ENCODE peak calls at places on chromosomes 11 and 22, in four cellular contexts. T is GM12878, P is SK-N-SH, Q is HepG2. C is an unnamed sample.

GRCh38 chr22:36743011-36743410 is 32.9 kb downstream of the IFT27 start:
- DNase-seq in T (no peak), P (no peak), Q (no peak), C (no peak)

GRCh38 chr11:125874556-125875124 is 12.8 kb upstream of the HYLS1 start:
- DNase-seq in T (no peak), P (peak; percentile 77), Q (peak; percentile 69), C (peak; percentile 76)

GRCh38 chr11:62725686-62726085 is 1.6 kb downstream of the HNRNPUL2 start:
- DNase-seq in T (no peak), P (no peak), Q (peak; percentile 42), C (no peak)

GRCh38 chr11:57800444-57801184 is 39.0 kb downstream of the CTNND1 start:
- DNase-seq in T (peak; percentile 56), P (peak; percentile 77), Q (peak; percentile 98), C (no peak)

GRCh38 chr11:125165111-125165663 is 636 bp downstream of the PKNOX2 start:
- DNase-seq in T (no peak), P (peak; percentile 81), Q (no peak), C (no peak)

GRCh38 chr11:67440229-67441081 is 2.8 kb downstream of the CORO1B start:
- DNase-seq in T (no peak), P (no peak), Q (no peak), C (no peak)

GRCh38 chr11:100805509-100806199 is 118.6 kb downstream of the ARHGAP42 start:
- DNase-seq in T (no peak), P (no peak), Q (no peak), C (no peak)

GRCh38 chr11:11605821-11606450 is 15.9 kb downstream of the GALNT18 start:
- DNase-seq in T (no peak), P (no peak), Q (no peak), C (no peak)

GRCh38 chr11:128458316-128458715 is 129.0 kb downstream of the ETS1 start:
- DNase-seq in T (no peak), P (no peak), Q (no peak), C (no peak)

GRCh38 chr22:24421428-24421931 is 5.9 kb upstream of the ADORA2A start:
- DNase-seq in T (no peak), P (peak; percentile 56), Q (peak; percentile 73), C (peak; percentile 84)

GRCh38 chr11:20913113-20913512 is 243.7 kb downstream of the NELL1 start:
- DNase-seq in T (no peak), P (no peak), Q (no peak), C (no peak)

GRCh38 chr22:24181088-24181995 is at the start of gene SUSD2:
- DNase-seq in T (no peak), P (no peak), Q (peak; percentile 76), C (no peak)

DNA sequence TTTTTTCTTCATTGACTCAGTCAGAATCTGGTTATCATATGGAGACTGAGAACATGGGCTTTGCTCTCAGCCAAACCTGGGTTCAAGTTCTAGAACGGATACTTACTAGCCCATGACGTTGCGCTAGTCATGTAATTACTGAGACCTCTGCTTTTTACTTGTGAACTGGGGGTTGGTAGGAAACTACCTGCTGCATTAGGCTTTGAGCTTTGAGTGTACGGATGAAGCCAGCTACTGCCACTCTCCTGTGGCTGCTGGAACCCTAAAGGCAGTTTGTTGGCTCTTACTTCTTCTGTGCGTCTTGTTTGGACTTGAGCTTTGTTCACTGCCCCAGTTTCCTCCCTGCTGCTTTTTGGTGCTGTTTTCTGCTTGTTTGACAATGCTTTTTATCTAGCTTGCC is 18.1 kb downstream of the PPP6R2 start:
- DNase-seq in T (no peak), P (no peak), Q (no peak), C (no peak)
- TF ChIP-seq TCF12 in T (no peak), P (no peak), Q (no peak), C (no peak)

DNA sequence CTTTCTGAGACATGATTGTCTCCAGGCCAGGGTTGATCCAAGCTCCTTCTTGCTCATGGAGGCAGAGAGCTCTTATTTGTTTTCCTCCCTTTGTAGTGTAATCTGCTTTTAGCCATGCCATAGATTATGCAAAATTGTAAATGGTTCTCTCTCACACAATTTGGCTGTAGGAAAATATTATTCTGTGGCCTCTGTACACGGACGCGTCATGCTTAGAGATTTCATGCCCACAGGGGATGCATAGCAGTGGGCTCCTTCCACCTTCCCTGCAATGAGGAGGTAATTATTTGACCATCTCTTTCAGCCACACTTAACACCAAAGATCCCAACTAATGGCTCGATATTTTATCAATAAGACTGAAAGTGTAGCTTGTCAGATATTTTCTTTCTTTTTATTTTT is 37.6 kb upstream of the GNAZ start:
- DNase-seq in T (no peak), P (no peak), Q (no peak), C (no peak)
- H3K4me3 ChIP-seq in T (no peak overlapping the region), P (no peak overlapping the region), Q (no peak overlapping the region), C (no peak overlapping the region)

DNA sequence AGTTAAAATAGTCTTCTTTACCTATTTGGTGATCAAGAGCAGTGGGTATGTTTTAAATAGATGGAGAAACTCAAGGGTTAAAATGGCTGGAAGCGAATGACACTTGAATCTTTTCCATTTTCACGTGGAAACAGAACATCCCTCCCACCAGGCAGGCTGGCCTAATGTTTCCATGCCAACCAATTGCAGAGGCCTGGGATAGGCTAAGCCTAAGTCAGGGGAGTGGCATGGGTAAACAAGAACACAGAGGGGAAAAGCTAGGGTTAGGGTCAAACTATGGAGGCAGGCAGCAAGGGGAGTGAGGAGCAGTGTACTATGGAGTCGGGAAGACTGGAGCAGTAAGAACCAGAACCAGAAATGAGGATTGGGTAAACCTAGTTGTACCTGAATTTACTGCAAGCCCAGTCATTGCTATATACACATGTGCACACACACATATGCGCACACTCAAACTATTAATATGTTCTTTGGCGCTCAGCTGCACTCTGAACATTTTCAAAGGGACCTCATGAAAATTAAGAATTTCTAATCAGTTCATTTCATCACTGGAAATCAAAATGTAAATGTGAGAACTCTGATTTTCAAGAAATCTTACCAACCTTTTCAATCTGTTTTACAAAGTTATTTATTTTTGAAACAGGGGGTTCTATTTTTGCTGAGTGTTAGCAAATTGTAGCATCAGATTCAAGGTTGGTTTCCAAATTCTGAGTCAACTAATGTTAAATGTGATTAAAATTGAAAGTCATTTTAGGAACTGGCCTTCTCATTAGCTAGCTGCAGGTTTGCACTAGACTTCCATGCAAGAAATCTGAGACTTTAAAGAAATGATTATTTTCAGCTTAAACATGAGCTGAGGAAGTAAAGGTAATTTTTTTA is 327.0 kb upstream of the CCDC90B start:
- DNase-seq in T (peak; percentile 74), P (peak; percentile 19), Q (no peak), C (no peak)
- TF ChIP-seq TCF12 in T (peak; percentile 22), P (no peak), Q (no peak), C (no peak)

GRCh38 chr11:119167933-119168332 is 592 bp upstream of the NLRX1 start:
- DNase-seq in T (no peak), P (no peak), Q (peak; percentile 36), C (no peak)
- H3K4me3 ChIP-seq in T (no peak overlapping the region), P (no peak overlapping the region), Q (peak overlapping the region; percentile 94), C (no peak overlapping the region)

DNA sequence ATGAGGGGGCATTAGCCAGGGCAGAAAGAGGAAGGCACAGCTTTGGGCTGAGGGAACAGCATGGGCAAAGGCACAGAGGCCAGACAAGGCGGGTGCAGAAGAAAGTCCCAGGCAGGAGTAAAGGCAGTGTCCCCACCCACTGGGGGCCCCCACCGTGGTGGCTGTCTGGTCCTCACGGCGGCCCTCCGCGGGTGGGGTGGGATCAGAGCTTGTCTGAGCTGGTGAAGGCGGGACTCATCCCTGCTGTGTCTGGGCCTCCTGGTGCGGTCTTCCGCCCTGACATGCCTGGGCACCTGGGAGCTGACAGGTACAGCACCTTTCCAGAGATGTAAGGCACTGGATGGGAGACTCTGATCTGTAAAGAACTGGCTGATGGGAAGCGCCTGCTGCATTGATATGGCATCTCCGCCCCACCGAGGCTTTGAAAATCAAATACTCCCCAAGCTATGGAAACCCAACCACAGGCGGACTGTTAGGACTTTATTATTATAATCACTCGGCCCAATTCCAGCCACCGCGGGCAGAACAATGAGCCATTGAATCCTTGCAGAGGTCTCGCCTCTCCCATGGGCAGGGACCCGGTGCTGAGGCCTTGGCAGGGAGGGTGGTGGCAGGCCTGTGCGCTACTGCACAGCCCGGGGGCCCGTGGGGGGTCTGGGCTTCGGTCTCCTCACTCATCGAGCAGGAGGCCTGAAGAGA is 14.2 kb upstream of the GNB1L start:
- DNase-seq in T (no peak), P (no peak), Q (no peak), C (no peak)
- TF ChIP-seq TCF12 in T (no peak), P (no peak), Q (no peak), C (no peak)

GRCh38 chr11:554824-555499 is 5.6 kb downstream of the LMNTD2 start:
- DNase-seq in T (no peak), P (peak; percentile 92), Q (peak; percentile 44), C (peak; percentile 62)
- H3K4me3 ChIP-seq in T (peak overlapping the region; percentile 53), P (peak overlapping the region; percentile 53), Q (peak overlapping the region; percentile 71), C (peak overlapping the region; percentile 83)

DNA sequence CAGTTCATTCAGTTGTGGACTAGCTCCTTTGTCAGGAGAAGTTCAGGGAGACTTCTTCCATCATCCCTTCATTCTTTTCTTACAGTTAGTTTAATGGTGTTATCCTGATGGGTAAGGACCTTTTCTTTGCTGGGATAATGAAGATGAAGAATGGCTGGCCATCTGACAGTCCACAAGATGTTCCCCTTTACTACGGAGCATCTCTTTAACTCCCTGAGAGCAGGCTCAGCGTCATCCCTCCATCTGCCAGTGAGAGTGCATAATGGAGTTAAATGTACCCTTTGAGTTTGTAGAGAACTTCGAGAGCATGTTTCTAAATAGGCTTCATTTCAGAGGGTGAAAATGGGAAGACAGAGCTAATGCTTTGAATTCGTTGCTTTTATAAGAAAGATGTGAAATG is 1.6 kb downstream of the EP300 start:
- DNase-seq in T (no peak), P (peak; percentile 10), Q (peak; percentile 31), C (no peak)
- TF ChIP-seq TCF12 in T (no peak), P (no peak), Q (no peak), C (no peak)

DNA sequence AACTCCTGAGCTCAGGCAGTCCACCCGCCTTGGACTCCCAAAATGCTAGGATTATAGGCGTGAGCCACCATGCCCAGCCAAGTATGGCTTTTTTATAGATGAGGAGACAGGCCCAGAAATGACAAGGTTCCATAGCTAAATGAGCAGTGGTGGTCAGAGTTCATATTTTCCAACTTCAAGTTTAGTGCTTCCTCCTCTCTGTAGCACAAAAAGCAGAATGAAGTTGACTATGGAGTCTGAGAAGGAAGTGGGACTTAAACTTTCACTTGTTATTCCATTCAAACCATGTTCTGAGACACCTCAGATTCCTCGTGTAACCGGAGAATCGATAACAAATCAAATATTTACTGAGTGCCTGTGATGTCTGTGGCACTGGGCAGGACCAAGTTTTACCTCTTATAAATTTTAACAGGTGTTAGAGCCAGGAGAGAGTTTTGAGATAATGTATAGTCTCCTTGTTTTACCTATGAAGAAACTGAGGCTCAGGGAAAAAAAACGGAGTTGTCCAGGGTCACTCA is 3.0 kb downstream of the LIMK2 start:
- DNase-seq in T (no peak), P (no peak), Q (no peak), C (no peak)
- H3K4me3 ChIP-seq in T (no peak overlapping the region), P (no peak overlapping the region), Q (peak overlapping the region; percentile 42), C (no peak overlapping the region)